ENCODE peak calls at places on chromosomes 13 and 19, in seven cellular contexts. One of them, this sample, is unnamed.

GRCh38 chr13:90835826-90836225 is 511.7 kb upstream of the MIR17HG start:
- DNase-seq in HCT116: no peak
- DNase-seq in esophagus squamous epithelium: no peak
- DNase-seq in heart left ventricle: no peak
- DNase-seq in upper lobe of left lung: no peak
- DNase-seq in ovary: no peak
- DNase-seq in stomach: no peak
- DNase-seq in this sample: no peak

GRCh38 chr19:3479819-3480215 is 508 bp downstream of the SMIM24 start:
- DNase-seq in stomach: peak
- DNase-seq in HCT116: no peak
- DNase-seq in esophagus squamous epithelium: no peak
- DNase-seq in upper lobe of left lung: no peak
- DNase-seq in heart left ventricle: no peak
- DNase-seq in ovary: no peak
- DNase-seq in this sample: no peak

GRCh38 chr13:55013051-55013450 is 1984.4 kb downstream of the OLFM4 start:
- DNase-seq in esophagus squamous epithelium: no peak
- DNase-seq in HCT116: no peak
- DNase-seq in heart left ventricle: no peak
- DNase-seq in ovary: no peak
- DNase-seq in stomach: no peak
- DNase-seq in upper lobe of left lung: no peak
- DNase-seq in this sample: no peak

GRCh38 chr19:47109541-47110375 is 3.8 kb downstream of the ZC3H4 start:
- DNase-seq in esophagus squamous epithelium: no peak
- DNase-seq in ovary: no peak
- DNase-seq in HCT116: no peak
- DNase-seq in upper lobe of left lung: peak
- DNase-seq in heart left ventricle: no peak
- DNase-seq in stomach: no peak
- DNase-seq in this sample: no peak

GRCh38 chr13:95509521-95510315 is 42.8 kb upstream of the CLDN10 start:
- DNase-seq in heart left ventricle: no peak
- DNase-seq in upper lobe of left lung: no peak
- DNase-seq in HCT116: no peak
- DNase-seq in esophagus squamous epithelium: no peak
- DNase-seq in ovary: no peak
- DNase-seq in stomach: no peak
- DNase-seq in this sample: no peak

GRCh38 chr13:30968734-30969335 is 36.4 kb downstream of the TEX26 start:
- DNase-seq in stomach: no peak
- DNase-seq in ovary: no peak
- DNase-seq in heart left ventricle: no peak
- DNase-seq in HCT116: no peak
- DNase-seq in upper lobe of left lung: no peak
- DNase-seq in esophagus squamous epithelium: no peak
- DNase-seq in this sample: no peak

GRCh38 chr13:39565036-39565949 is 37.7 kb downstream of the LHFPL6 start:
- DNase-seq in upper lobe of left lung: no peak
- DNase-seq in heart left ventricle: no peak
- DNase-seq in ovary: no peak
- DNase-seq in esophagus squamous epithelium: no peak
- DNase-seq in HCT116: peak
- DNase-seq in stomach: no peak
- DNase-seq in this sample: peak

GRCh38 chr19:46179076-46179740 is 31.2 kb downstream of the IGFL2 start:
- DNase-seq in stomach: no peak
- DNase-seq in HCT116: no peak
- DNase-seq in heart left ventricle: no peak
- DNase-seq in upper lobe of left lung: no peak
- DNase-seq in ovary: no peak
- DNase-seq in esophagus squamous epithelium: no peak
- DNase-seq in this sample: no peak

GRCh38 chr19:54252243-54252642 is 4.8 kb downstream of the LILRB5 start:
- DNase-seq in stomach: no peak
- DNase-seq in esophagus squamous epithelium: no peak
- DNase-seq in heart left ventricle: no peak
- DNase-seq in upper lobe of left lung: no peak
- DNase-seq in HCT116: no peak
- DNase-seq in ovary: no peak
- DNase-seq in this sample: no peak

GRCh38 chr19:49987159-49987698 is 26.3 kb upstream of the SIGLEC11 start:
- DNase-seq in upper lobe of left lung: peak
- DNase-seq in ovary: peak
- DNase-seq in esophagus squamous epithelium: peak
- DNase-seq in heart left ventricle: peak
- DNase-seq in stomach: peak
- DNase-seq in HCT116: peak
- DNase-seq in this sample: peak

GRCh38 chr19:50171752-50172151 is 8.7 kb upstream of the IZUMO2 start:
- DNase-seq in esophagus squamous epithelium: no peak
- DNase-seq in stomach: no peak
- DNase-seq in heart left ventricle: no peak
- DNase-seq in HCT116: no peak
- DNase-seq in ovary: no peak
- DNase-seq in upper lobe of left lung: no peak
- DNase-seq in this sample: no peak

GRCh38 chr13:93786846-93787245 is 560.2 kb downstream of the GPC6 start:
- DNase-seq in stomach: no peak
- DNase-seq in HCT116: no peak
- DNase-seq in heart left ventricle: no peak
- DNase-seq in esophagus squamous epithelium: no peak
- DNase-seq in upper lobe of left lung: no peak
- DNase-seq in ovary: no peak
- DNase-seq in this sample: no peak

GRCh38 chr19:48899781-48900476 is at the start of gene NUCB1:
- DNase-seq in heart left ventricle: peak
- DNase-seq in upper lobe of left lung: peak
- DNase-seq in HCT116: peak
- DNase-seq in stomach: peak
- DNase-seq in ovary: peak
- DNase-seq in esophagus squamous epithelium: peak
- DNase-seq in this sample: peak

GRCh38 chr13:109213714-109214113 is 572.7 kb downstream of the IRS2 start:
- DNase-seq in stomach: no peak
- DNase-seq in esophagus squamous epithelium: no peak
- DNase-seq in upper lobe of left lung: no peak
- DNase-seq in heart left ventricle: no peak
- DNase-seq in HCT116: no peak
- DNase-seq in ovary: no peak
- DNase-seq in this sample: no peak

GRCh38 chr13:20553309-20553708 is 13.6 kb upstream of the IFT88 start:
- DNase-seq in stomach: no peak
- DNase-seq in esophagus squamous epithelium: no peak
- DNase-seq in ovary: no peak
- DNase-seq in upper lobe of left lung: no peak
- DNase-seq in HCT116: no peak
- DNase-seq in heart left ventricle: no peak
- DNase-seq in this sample: no peak

GRCh38 chr13:71722206-71722605 is 144.8 kb downstream of the DACH1 start:
- DNase-seq in upper lobe of left lung: no peak
- DNase-seq in HCT116: no peak
- DNase-seq in esophagus squamous epithelium: no peak
- DNase-seq in stomach: no peak
- DNase-seq in heart left ventricle: no peak
- DNase-seq in ovary: no peak
- DNase-seq in this sample: no peak

GRCh38 chr13:37923236-37923635 is 53.7 kb upstream of the TRPC4 start:
- DNase-seq in esophagus squamous epithelium: no peak
- DNase-seq in heart left ventricle: no peak
- DNase-seq in stomach: no peak
- DNase-seq in upper lobe of left lung: no peak
- DNase-seq in HCT116: no peak
- DNase-seq in ovary: no peak
- DNase-seq in this sample: no peak

GRCh38 chr19:28027116-28027515 is 1185.8 kb downstream of the UQCRFS1 start:
- DNase-seq in upper lobe of left lung: no peak
- DNase-seq in heart left ventricle: no peak
- DNase-seq in stomach: no peak
- DNase-seq in ovary: no peak
- DNase-seq in esophagus squamous epithelium: no peak
- DNase-seq in HCT116: no peak
- DNase-seq in this sample: no peak

GRCh38 chr13:66492479-66492878 is 737.7 kb downstream of the PCDH9 start:
- DNase-seq in heart left ventricle: no peak
- DNase-seq in ovary: no peak
- DNase-seq in esophagus squamous epithelium: no peak
- DNase-seq in HCT116: peak
- DNase-seq in stomach: no peak
- DNase-seq in upper lobe of left lung: no peak
- DNase-seq in this sample: no peak
- TF ChIP-seq CTCF in heart left ventricle: no peak
- TF ChIP-seq CTCF in ovary: no peak
- TF ChIP-seq CTCF in esophagus squamous epithelium: no peak
- TF ChIP-seq CTCF in HCT116: no peak
- TF ChIP-seq CTCF in stomach: no peak
- TF ChIP-seq CTCF in upper lobe of left lung: no peak
- TF ChIP-seq CTCF in this sample: no peak

GRCh38 chr19:18320865-18321728 is 1.8 kb downstream of the LSM4 start:
- DNase-seq in heart left ventricle: peak
- DNase-seq in esophagus squamous epithelium: no peak
- DNase-seq in HCT116: no peak
- DNase-seq in stomach: peak
- DNase-seq in ovary: no peak
- DNase-seq in upper lobe of left lung: peak
- DNase-seq in this sample: no peak

GRCh38 chr19:18321729-18322091 is 1.2 kb downstream of the LSM4 start:
- DNase-seq in heart left ventricle: no peak
- DNase-seq in esophagus squamous epithelium: no peak
- DNase-seq in HCT116: no peak
- DNase-seq in ovary: no peak
- DNase-seq in upper lobe of left lung: no peak
- DNase-seq in stomach: no peak
- DNase-seq in this sample: no peak

GRCh38 chr19:18322318-18322758 is 538 bp downstream of the LSM4 start:
- DNase-seq in stomach: peak
- DNase-seq in HCT116: no peak
- DNase-seq in ovary: no peak
- DNase-seq in esophagus squamous epithelium: no peak
- DNase-seq in heart left ventricle: peak
- DNase-seq in upper lobe of left lung: peak
- DNase-seq in this sample: no peak

GRCh38 chr19:18317998-18318800 is 4.7 kb downstream of the LSM4 start:
- DNase-seq in upper lobe of left lung: peak
- DNase-seq in esophagus squamous epithelium: no peak
- DNase-seq in ovary: no peak
- DNase-seq in HCT116: no peak
- DNase-seq in stomach: peak
- DNase-seq in heart left ventricle: peak
- DNase-seq in this sample: no peak

GRCh38 chr19:18319591-18320135 is 3.2 kb downstream of the LSM4 start:
- DNase-seq in HCT116: no peak
- DNase-seq in heart left ventricle: no peak
- DNase-seq in esophagus squamous epithelium: no peak
- DNase-seq in ovary: no peak
- DNase-seq in stomach: peak
- DNase-seq in upper lobe of left lung: peak
- DNase-seq in this sample: peak
- TF ChIP-seq POLR2A in HCT116: no peak
- TF ChIP-seq POLR2A in heart left ventricle: no peak
- TF ChIP-seq POLR2A in esophagus squamous epithelium: no peak
- TF ChIP-seq POLR2A in ovary: no peak
- TF ChIP-seq POLR2A in stomach: no peak
- TF ChIP-seq POLR2A in upper lobe of left lung: peak
- TF ChIP-seq POLR2A in this sample: no peak

DNA sequence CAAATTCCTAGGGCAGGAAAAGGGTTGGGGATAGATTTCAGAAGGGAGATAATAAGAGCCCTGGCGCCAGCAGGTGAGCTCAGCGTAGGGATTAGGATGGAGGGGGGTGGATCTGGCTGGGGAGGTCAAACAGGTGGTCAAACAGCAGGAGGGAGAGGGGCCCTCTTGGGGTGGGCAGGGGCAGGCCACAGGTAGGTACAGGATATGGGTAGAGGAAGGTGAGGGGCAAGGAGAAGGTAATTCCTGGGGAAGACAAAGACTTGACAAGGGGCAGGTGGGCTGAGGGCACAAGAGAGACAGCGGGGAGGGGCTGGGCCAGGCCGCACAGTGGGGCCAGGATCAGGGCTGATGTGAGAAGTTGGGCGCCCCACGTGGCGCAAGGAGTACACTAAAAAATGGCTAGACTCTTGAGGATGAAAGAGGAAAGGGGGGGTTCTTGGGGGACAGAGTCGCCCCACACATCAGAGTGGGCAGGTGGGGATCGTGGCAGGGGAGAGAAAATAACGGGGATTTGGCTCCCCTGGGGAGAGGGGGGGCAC is 713 bp downstream of the KRI1 start:
- DNase-seq in stomach: peak
- DNase-seq in HCT116: no peak
- DNase-seq in upper lobe of left lung: peak
- DNase-seq in esophagus squamous epithelium: no peak
- DNase-seq in heart left ventricle: peak
- DNase-seq in ovary: peak
- DNase-seq in this sample: peak
- TF ChIP-seq CTCF in stomach: no peak
- TF ChIP-seq CTCF in HCT116: no peak
- TF ChIP-seq CTCF in upper lobe of left lung: no peak
- TF ChIP-seq CTCF in esophagus squamous epithelium: no peak
- TF ChIP-seq CTCF in heart left ventricle: no peak
- TF ChIP-seq CTCF in ovary: no peak
- TF ChIP-seq CTCF in this sample: no peak

DNA sequence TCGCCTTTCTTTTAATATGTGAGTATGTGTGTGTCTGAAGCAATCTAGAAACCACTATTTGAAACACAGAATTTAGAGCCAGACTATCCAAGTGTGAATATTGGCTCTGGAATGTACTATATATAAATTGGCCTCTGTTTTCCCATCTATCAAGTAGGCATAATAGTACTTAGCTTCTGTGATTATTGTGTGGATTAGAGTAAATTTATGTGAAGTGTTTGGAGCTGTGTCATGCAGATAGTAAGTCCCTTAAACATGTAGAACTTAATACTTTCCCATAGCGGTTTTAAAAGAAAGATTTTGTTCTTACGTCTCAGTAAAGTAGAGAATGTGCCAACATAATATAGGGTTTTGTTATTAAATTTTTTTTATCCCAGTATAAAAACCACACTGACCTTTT is 432.2 kb downstream of the RFC3 start:
- DNase-seq in HCT116: no peak
- DNase-seq in upper lobe of left lung: no peak
- DNase-seq in ovary: no peak
- DNase-seq in esophagus squamous epithelium: no peak
- DNase-seq in stomach: no peak
- DNase-seq in heart left ventricle: no peak
- DNase-seq in this sample: no peak
- TF ChIP-seq POLR2A in HCT116: no peak
- TF ChIP-seq POLR2A in upper lobe of left lung: no peak
- TF ChIP-seq POLR2A in ovary: no peak
- TF ChIP-seq POLR2A in esophagus squamous epithelium: no peak
- TF ChIP-seq POLR2A in stomach: no peak
- TF ChIP-seq POLR2A in heart left ventricle: no peak
- TF ChIP-seq POLR2A in this sample: no peak